ENCODE peak calls at places on chromosomes 7 and 10, in ten cellular contexts. Q is H1; Z is adrenal gland; G is tibial artery; S is IMR-90; V is ovary; B is Karpas-422; P is tibial nerve; R is left ventricle myocardium inferior; K is effector memory CD4-positive, alpha-beta T cell. Y is an unnamed sample. For H3K36me3 and H3K27me3, the result is how much of the 10 kb centered on the place peaks cover.

GRCh38 chr10:110527731-110528171 is 30.0 kb downstream of the DUSP5 start:
- DNase-seq in Q (no peak), Z (no peak), G (no peak), S (no peak), V (no peak), B (no peak), P (no peak), R (no peak), K (no peak), Y (no peak)

GRCh38 chr7:135940077-135941075 is 36.8 kb downstream of the MTPN start:
- DNase-seq in Q (no peak), Z (no peak), G (no peak), S (no peak), V (no peak), B (no peak), P (no peak), R (no peak), K (no peak), Y (no peak)

GRCh38 chr10:124076334-124076733 is 17.1 kb downstream of the CHST15 start:
- DNase-seq in Q (no peak), Z (no peak), G (no peak), S (no peak), V (no peak), B (no peak), P (no peak), R (no peak), K (no peak), Y (no peak)

GRCh38 chr10:68251146-68251545 is 19.2 kb upstream of the ATOH7 start:
- DNase-seq in Q (no peak), Z (no peak), G (no peak), S (no peak), V (no peak), B (no peak), P (no peak), R (no peak), K (no peak), Y (no peak)

GRCh38 chr10:42648512-42648911 is 10.1 kb upstream of the ZNF33B start:
- DNase-seq in Q (no peak), Z (no peak), G (no peak), S (no peak), V (no peak), B (no peak), P (no peak), R (no peak), K (no peak), Y (no peak)

GRCh38 chr7:100071018-100071723 is 10.4 kb downstream of the ZNF3 start:
- DNase-seq in Q (no peak), Z (no peak), G (no peak), S (no peak), V (no peak), B (no peak), P (no peak), R (no peak), K (no peak), Y (no peak)

GRCh38 chr10:3477683-3478082 is 305.1 kb upstream of the PITRM1 start:
- DNase-seq in Q (no peak), Z (no peak), G (no peak), S (peak), V (no peak), B (no peak), P (no peak), R (no peak), K (no peak), Y (no peak)

GRCh38 chr10:5448333-5449048 is 36.1 kb downstream of the NET1 start:
- DNase-seq in Q (no peak), Z (no peak), G (no peak), S (no peak), V (no peak), B (no peak), P (no peak), R (no peak), K (no peak), Y (no peak)

GRCh38 chr10:95820363-95820762 is 64.4 kb downstream of the ENTPD1 start:
- DNase-seq in Q (no peak), Z (no peak), G (no peak), S (no peak), V (no peak), B (no peak), P (no peak), R (no peak), K (no peak), Y (no peak)

GRCh38 chr7:41643616-41644015 is 59.3 kb downstream of the INHBA start:
- DNase-seq in Q (no peak), Z (no peak), G (no peak), S (no peak), V (no peak), B (no peak), P (no peak), R (no peak), K (no peak), Y (no peak)

GRCh38 chr7:128407751-128408708 is 1.8 kb downstream of the IMPDH1 start:
- DNase-seq in Q (no peak), Z (no peak), G (no peak), S (no peak), V (no peak), B (no peak), P (no peak), R (no peak), K (no peak), Y (no peak)

GRCh38 chr7:151945224-151945623 is 11.0 kb upstream of the GALNTL5 start:
- DNase-seq in Q (no peak), Z (no peak), G (no peak), S (no peak), V (no peak), B (no peak), P (no peak), R (no peak), K (no peak), Y (no peak)

GRCh38 chr7:3897430-3898385 is 596.7 kb downstream of the SDK1 start:
- DNase-seq in Q (no peak), Z (peak), G (no peak), S (peak), V (no peak), B (peak), P (peak), R (no peak), K (peak), Y (peak)

GRCh38 chr7:2959828-2960599 is 83.7 kb downstream of the CARD11 start:
- DNase-seq in Q (no peak), Z (no peak), G (no peak), S (no peak), V (no peak), B (no peak), P (no peak), R (no peak), K (no peak), Y (no peak)

GRCh38 chr7:129690701-129691100 is 79.2 kb downstream of the NRF1 start:
- DNase-seq in Q (no peak), Z (no peak), G (no peak), S (peak), V (no peak), B (no peak), P (no peak), R (no peak), K (no peak), Y (no peak)

GRCh38 chr7:151368136-151368571 is 26.5 kb downstream of the NUB1 start:
- DNase-seq in Q (peak), Z (peak), G (peak), S (peak), V (peak), B (peak), P (peak), R (peak), K (peak), Y (peak)

GRCh38 chr10:34311679-34312078 is 503.4 kb downstream of the PARD3 start:
- DNase-seq in Q (no peak), Z (no peak), G (no peak), S (no peak), V (no peak), B (no peak), P (no peak), R (no peak), K (no peak), Y (no peak)

GRCh38 chr10:98349508-98349922 is 65.5 kb downstream of the PYROXD2 start:
- DNase-seq in Q (no peak), Z (peak), G (peak), S (peak), V (no peak), B (peak), P (peak), R (peak), K (no peak), Y (no peak)

GRCh38 chr10:74021248-74022055 is 23.5 kb downstream of the VCL start:
- DNase-seq in Q (no peak), Z (no peak), G (no peak), S (peak), V (no peak), B (no peak), P (no peak), R (no peak), K (no peak), Y (no peak)

GRCh38 chr7:36644625-36645422 is 79.5 kb downstream of the AOAH start:
- DNase-seq in Q (no peak), Z (no peak), G (no peak), S (no peak), V (no peak), B (no peak), P (no peak), R (no peak), K (no peak), Y (no peak)

GRCh38 chr10:61897671-61898434 is 3.6 kb upstream of the ARID5B start:
- DNase-seq in Q (no peak), Z (peak), G (peak), S (peak), V (peak), B (peak), P (peak), R (no peak), K (no peak), Y (peak)

GRCh38 chr10:5159126-5159525 is 25.8 kb downstream of the AKR1C8 start:
- DNase-seq in Q (no peak), Z (no peak), G (no peak), S (no peak), V (no peak), B (no peak), P (no peak), R (no peak), K (no peak), Y (no peak)

GRCh38 chr7:92944633-92945032 is 108.3 kb upstream of the CDK6 start:
- DNase-seq in Q (no peak), Z (no peak), G (no peak), S (peak), V (no peak), B (no peak), P (no peak), R (no peak), K (no peak), Y (no peak)

GRCh38 chr10:1206601-1207000 is 150.4 kb downstream of the WDR37 start:
- DNase-seq in Q (no peak), Z (no peak), G (no peak), S (no peak), V (no peak), B (no peak), P (no peak), R (no peak), K (no peak), Y (no peak)

GRCh38 chr7:95840953-95841950 is 68.9 kb downstream of the DYNC1I1 start:
- DNase-seq in Q (no peak), Z (no peak), G (no peak), S (no peak), V (no peak), B (peak), P (no peak), R (no peak), K (no peak), Y (no peak)

GRCh38 chr10:670990-671389 is 18.5 kb downstream of the DIP2C start:
- DNase-seq in Q (no peak), Z (no peak), G (no peak), S (no peak), V (no peak), B (no peak), P (no peak), R (no peak), K (no peak), Y (no peak)

GRCh38 chr7:121994625-121995410 is 121.9 kb downstream of the PTPRZ1 start:
- DNase-seq in Q (peak), Z (peak), G (peak), S (peak), V (peak), B (peak), P (peak), R (no peak), K (no peak), Y (peak)

GRCh38 chr7:111789880-111790279 is 227.6 kb upstream of the IMMP2L start:
- DNase-seq in Q (no peak), Z (no peak), G (no peak), S (peak), V (no peak), B (no peak), P (no peak), R (no peak), K (no peak), Y (no peak)

GRCh38 chr10:1151071-1152033 is 95.2 kb downstream of the WDR37 start:
- DNase-seq in Q (no peak), Z (no peak), G (no peak), S (peak), V (no peak), B (no peak), P (no peak), R (no peak), K (no peak), Y (no peak)

GRCh38 chr7:1925973-1926907 is 256.2 kb downstream of the ELFN1 start:
- DNase-seq in Q (no peak), Z (no peak), G (no peak), S (no peak), V (no peak), B (no peak), P (no peak), R (no peak), K (no peak), Y (peak)

GRCh38 chr10:113709221-113709838 is 29.6 kb downstream of the CASP7 start:
- DNase-seq in Q (no peak), Z (peak), G (no peak), S (peak), V (no peak), B (no peak), P (no peak), R (no peak), K (no peak), Y (no peak)

GRCh38 chr7:122885583-122886356 is 490 bp downstream of the CADPS2 start:
- DNase-seq in Q (no peak), Z (peak), G (peak), S (no peak), V (peak), B (no peak), P (no peak), R (peak), K (no peak), Y (no peak)

GRCh38 chr10:114364726-114365125 is 39.6 kb downstream of the AFAP1L2 start:
- DNase-seq in Q (no peak), Z (no peak), G (no peak), S (no peak), V (no peak), B (no peak), P (no peak), R (no peak), K (no peak), Y (no peak)

DNA sequence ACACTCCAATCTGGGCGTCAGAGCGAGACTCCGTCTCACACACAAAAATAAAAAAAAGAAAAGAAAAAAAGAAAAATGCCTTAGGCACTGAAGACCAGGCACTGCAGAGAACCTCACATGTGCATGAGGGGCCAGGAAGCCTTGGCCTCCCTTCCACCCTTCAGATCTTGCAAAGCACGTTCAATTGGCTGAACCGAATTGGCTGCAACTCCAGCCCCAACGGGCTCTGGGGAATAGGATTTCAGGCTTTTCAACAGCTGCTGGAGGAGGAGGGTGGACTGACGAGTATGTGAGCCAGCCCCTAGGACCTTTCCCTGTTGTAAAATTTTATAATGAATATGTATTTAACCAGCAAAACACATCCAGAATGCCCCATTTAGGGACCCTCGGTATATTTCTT is 16.7 kb downstream of the TMEM120A start:
- DNase-seq in Q (no peak), Z (peak), G (peak), S (no peak), V (peak), B (no peak), P (peak), R (peak), K (no peak), Y (no peak)
- H3K27ac ChIP-seq in Q (no peak), Z (peak), G (peak), S (no peak), V (no peak), B (no peak), P (no peak), R (peak), K (no peak), Y (no peak)

DNA sequence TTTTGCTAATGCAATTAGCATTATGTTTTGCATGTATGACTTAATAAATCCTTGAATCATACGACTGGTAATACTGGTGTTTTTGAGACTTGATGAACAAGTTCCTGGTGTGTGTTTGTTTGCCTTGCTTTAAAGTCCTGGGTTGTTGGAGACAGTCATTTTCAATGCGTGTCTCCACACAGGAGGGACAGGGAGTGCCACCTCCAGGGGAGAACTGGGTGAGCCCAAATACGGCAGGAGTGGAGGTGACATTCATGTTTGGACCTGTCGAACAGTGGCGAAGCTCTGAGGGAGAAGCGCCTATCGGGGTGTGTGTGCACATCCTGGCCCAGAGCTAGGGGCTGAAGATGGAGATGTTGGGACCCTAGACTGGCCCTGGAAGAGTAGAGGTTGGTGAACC is 43.8 kb downstream of the DAGLB start:
- DNase-seq in Q (no peak), Z (no peak), G (no peak), S (no peak), V (no peak), B (no peak), P (no peak), R (no peak), K (no peak), Y (no peak)
- H3K36me3 ChIP-seq in Q (half or more), Z (half or more), G (half or more), S (half or more), V (under half), B (under half), P (half or more), R (half or more), K (half or more), Y (half or more)

GRCh38 chr10:133100186-133100585 is 12.5 kb downstream of the ADGRA1 start:
- DNase-seq in Q (no peak), Z (no peak), G (no peak), S (no peak), V (no peak), B (no peak), P (no peak), R (no peak), K (no peak), Y (no peak)
- H3K27me3 ChIP-seq in Q (under half), Z (under half), G (under half), S (under half), V (under half), B (under half), P (half or more), R (half or more), K (under half), Y (under half)

GRCh38 chr7:47049234-47049774 is 532.6 kb downstream of the TNS3 start:
- DNase-seq in Q (no peak), Z (no peak), G (no peak), S (no peak), V (no peak), B (no peak), P (no peak), R (no peak), K (no peak), Y (no peak)
- H3K27ac ChIP-seq in Q (no peak), Z (no peak), G (no peak), S (no peak), V (no peak), B (no peak), P (no peak), R (no peak), K (no peak), Y (no peak)

GRCh38 chr10:11891776-11892486 is 68.8 kb downstream of the PROSER2 start:
- DNase-seq in Q (no peak), Z (no peak), G (no peak), S (no peak), V (no peak), B (no peak), P (no peak), R (no peak), K (no peak), Y (no peak)
- H3K36me3 ChIP-seq in Q (under half), Z (under half), G (under half), S (under half), V (under half), B (under half), P (under half), R (under half), K (under half), Y (under half)

Y was measured in CD4-positive, alpha-beta memory T cell.